ENCODE peak calls at places on chromosomes 1 and 21, in six cellular contexts. Q, V, O, W, R and Z are unnamed samples.

GRCh38 chr1:10319750-10320149 is 79.1 kb upstream of the PGD start:
- DNase-seq in O (no peak), Q (no peak), R (no peak), W (no peak), V (no peak), Z (no peak)

GRCh38 chr1:110460253-110461220 is 9.6 kb downstream of the PROK1 start:
- DNase-seq in O (peak; percentile 83), V (peak; percentile 83), Q (peak; percentile 76), R (peak; percentile 43), W (no peak), Z (peak; percentile 88)

GRCh38 chr1:111157425-111157824 is 17.4 kb downstream of the CEPT1 start:
- DNase-seq in R (no peak), V (no peak), O (no peak), W (no peak), Q (no peak), Z (no peak)

GRCh38 chr1:84997667-84998600 is 1.0 kb upstream of the MCOLN2 start:
- DNase-seq in Q (no peak), O (no peak), R (no peak), V (peak; percentile 16), W (no peak), Z (no peak)

GRCh38 chr21:24336491-24336890 is 1270.8 kb downstream of the MRPL39 start:
- DNase-seq in R (no peak), Q (no peak), W (no peak), V (no peak), O (no peak), Z (no peak)

GRCh38 chr1:4411862-4412261 is 242.5 kb upstream of the AJAP1 start:
- DNase-seq in O (no peak), Q (no peak), R (no peak), V (no peak), W (no peak), Z (no peak)

GRCh38 chr1:69197816-69198215 is 369.9 kb upstream of the LRRC7 start:
- DNase-seq in R (no peak), W (no peak), Q (no peak), V (no peak), O (no peak), Z (no peak)

GRCh38 chr1:193229136-193229535 is 42.7 kb upstream of the B3GALT2 start:
- DNase-seq in R (no peak), Q (peak; percentile 3), V (no peak), O (no peak), W (no peak), Z (no peak)

GRCh38 chr1:212605441-212605976 is 3.1 kb upstream of the ATF3 start:
- DNase-seq in R (no peak), W (no peak), Q (no peak), O (no peak), V (peak; percentile 17), Z (no peak)

GRCh38 chr1:211752951-211753486 is 77.5 kb downstream of the LPGAT1 start:
- DNase-seq in W (no peak), Q (no peak), V (no peak), O (no peak), R (no peak), Z (no peak)

GRCh38 chr1:67355745-67356424 is 48.2 kb downstream of the IL12RB2 start:
- DNase-seq in R (no peak), O (no peak), Q (no peak), V (peak; percentile 45), W (no peak), Z (no peak)

GRCh38 chr1:240765732-240766363 is 153.9 kb upstream of the GREM2 start:
- DNase-seq in R (no peak), V (peak; percentile 43), W (no peak), O (no peak), Q (peak; percentile 62), Z (no peak)

GRCh38 chr1:145879775-145880174 is 5.9 kb downstream of the ANKRD35 start:
- DNase-seq in V (no peak), W (no peak), Q (no peak), O (no peak), R (no peak), Z (no peak)

GRCh38 chr1:206651014-206651413 is 15.7 kb downstream of the DYRK3 start:
- DNase-seq in R (no peak), W (no peak), O (no peak), V (no peak), Q (no peak), Z (no peak)

GRCh38 chr1:204321665-204322064 is 38.1 kb downstream of the PLEKHA6 start:
- DNase-seq in V (peak; percentile 37), W (no peak), R (no peak), O (no peak), Q (no peak), Z (no peak)

GRCh38 chr1:203124546-203125317 is 2.8 kb upstream of the ADORA1 start:
- DNase-seq in O (no peak), Q (no peak), V (peak; percentile 36), W (no peak), R (no peak), Z (no peak)

GRCh38 chr1:196698993-196699392 is 47.1 kb downstream of the CFH start:
- DNase-seq in Q (no peak), R (no peak), O (no peak), V (no peak), W (no peak), Z (no peak)

GRCh38 chr1:69497847-69498246 is 69.9 kb upstream of the LRRC7 start:
- DNase-seq in V (no peak), R (no peak), Q (peak; percentile 29), W (no peak), O (no peak), Z (no peak)

GRCh38 chr21:35488941-35489340 is 439.8 kb upstream of the RUNX1 start:
- DNase-seq in R (no peak), Q (no peak), V (no peak), O (no peak), W (no peak), Z (no peak)

GRCh38 chr1:78047131-78047530 is 1.4 kb downstream of the GIPC2 start:
- DNase-seq in Q (no peak), R (no peak), O (no peak), W (no peak), V (no peak), Z (peak; percentile 67)

GRCh38 chr1:174158767-174159252 is 510 bp upstream of the RABGAP1L start:
- DNase-seq in O (no peak), W (no peak), R (no peak), Q (no peak), V (no peak), Z (no peak)

GRCh38 chr1:84504580-84505021 is 1.6 kb upstream of the SPATA1 start:
- DNase-seq in O (no peak), Q (peak; percentile 58), R (no peak), V (peak; percentile 59), W (no peak), Z (no peak)

GRCh38 chr1:248730507-248731335 is 24.8 kb downstream of the LYPD8 start:
- DNase-seq in W (no peak), R (no peak), V (no peak), Q (no peak), O (no peak), Z (no peak)

GRCh38 chr1:67013573-67013972 is 40.4 kb downstream of the SLC35D1 start:
- DNase-seq in V (peak; percentile 58), O (no peak), R (no peak), Q (no peak), W (no peak), Z (no peak)

GRCh38 chr21:44509539-44509938 is 30.5 kb downstream of the KRTAP10-1 start:
- DNase-seq in W (peak; percentile 88), O (peak; percentile 35), V (no peak), Q (no peak), R (peak; percentile 71), Z (peak; percentile 93)

GRCh38 chr21:20445971-20446370 is 552.2 kb upstream of the NCAM2 start:
- DNase-seq in O (no peak), R (no peak), Q (no peak), W (no peak), V (no peak), Z (no peak)

GRCh38 chr1:36159614-36160387 is 3.8 kb downstream of the MAP7D1 start:
- DNase-seq in W (no peak), Q (no peak), R (no peak), O (no peak), V (no peak), Z (no peak)
- TF ChIP-seq CTCF in W (no peak), Q (no peak), R (no peak), O (no peak), V (no peak), Z (no peak)

GRCh38 chr1:45804671-45804973 is 1.2 kb downstream of the MAST2 start:
- DNase-seq in Q (no peak), O (no peak), W (no peak), R (no peak), V (no peak), Z (no peak)
- H3K4me3 ChIP-seq in Q (peak overlapping the region; percentile 75), O (peak overlapping the region; percentile 66), W (peak overlapping the region; percentile 56), R (peak overlapping the region; percentile 41), V (peak overlapping the region; percentile 65), Z (no peak overlapping the region)

GRCh38 chr1:186798960-186799688 is 29.6 kb upstream of the PLA2G4A start:
- DNase-seq in R (no peak), V (no peak), Q (no peak), W (no peak), O (no peak), Z (no peak)

GRCh38 chr1:186802388-186802787 is 26.4 kb upstream of the PLA2G4A start:
- DNase-seq in Q (no peak), W (no peak), R (no peak), V (no peak), O (no peak), Z (no peak)

GRCh38 chr1:186804669-186805068 is 24.1 kb upstream of the PLA2G4A start:
- DNase-seq in R (no peak), Q (no peak), O (no peak), W (no peak), V (no peak), Z (no peak)

DNA sequence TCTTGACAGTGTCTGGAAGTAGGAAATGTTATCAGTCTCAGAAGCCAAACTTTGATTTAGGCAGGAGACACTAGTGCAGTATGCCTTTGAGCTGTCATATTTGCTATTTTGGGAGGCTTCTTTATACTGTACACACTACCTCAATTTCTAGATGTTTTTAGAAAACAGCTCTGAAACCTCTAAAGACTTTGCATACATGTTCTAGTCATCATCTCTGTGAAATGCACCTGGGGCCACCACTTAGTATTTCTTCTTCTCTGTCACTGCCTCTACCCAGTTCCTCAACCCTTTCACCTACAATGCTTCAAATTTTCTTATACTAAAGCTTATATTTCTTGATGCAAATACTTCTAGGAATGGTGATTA is 29.1 kb upstream of the PLA2G4A start:
- DNase-seq in W (no peak), R (no peak), V (no peak), Q (no peak), O (no peak), Z (no peak)
- TF ChIP-seq CTCF in W (no peak), R (no peak), V (no peak), Q (no peak), O (no peak), Z (no peak)

GRCh38 chr1:225886159-225887029 is 2.6 kb downstream of the LEFTY1 start:
- DNase-seq in W (peak; percentile 34), Q (no peak), R (no peak), V (no peak), O (no peak), Z (no peak)

GRCh38 chr1:225887030-225887314 is 2.0 kb downstream of the LEFTY1 start:
- DNase-seq in O (no peak), R (no peak), W (no peak), Q (no peak), V (no peak), Z (no peak)

GRCh38 chr1:225888898-225889690 is at the start of gene LEFTY1:
- DNase-seq in O (no peak), V (no peak), R (no peak), W (peak; percentile 34), Q (no peak), Z (peak; percentile 62)

GRCh38 chr1:225889743-225890142 is 797 bp upstream of the LEFTY1 start:
- DNase-seq in O (no peak), V (no peak), Q (no peak), W (no peak), R (no peak), Z (no peak)

GRCh38 chr1:225888289-225888897 is 553 bp downstream of the LEFTY1 start:
- DNase-seq in R (no peak), O (no peak), V (no peak), W (peak; percentile 29), Q (no peak), Z (no peak)
- H3K4me3 ChIP-seq in R (no peak overlapping the region), O (no peak overlapping the region), V (no peak overlapping the region), W (no peak overlapping the region), Q (no peak overlapping the region), Z (no peak overlapping the region)